ENCODE peak calls at places on chromosomes 2 and 18, in nine cellular contexts. B, F, I, T, L, P, Y, J and W are unnamed samples.

GRCh38 chr2:30649278-30649677 is 158.0 kb downstream of the CAPN13 start:
- DNase-seq in B (no peak), F (no peak), I (no peak), T (no peak), L (no peak), P (no peak), Y (no peak), J (no peak), W (no peak)

GRCh38 chr18:46832856-46833255 is 76.0 kb upstream of the ST8SIA5 start:
- DNase-seq in B (no peak), F (no peak), I (no peak), T (no peak), L (no peak), P (peak), Y (no peak), J (peak), W (no peak)

GRCh38 chr2:107731435-107731834 is 95.3 kb upstream of the RGPD4 start:
- DNase-seq in B (no peak), F (no peak), I (no peak), T (no peak), L (no peak), P (no peak), Y (no peak), J (no peak), W (no peak)

GRCh38 chr2:236538242-236538641 is 31.4 kb upstream of the ACKR3 start:
- DNase-seq in B (no peak), F (no peak), I (no peak), T (no peak), L (no peak), P (no peak), Y (no peak), J (no peak), W (no peak)

GRCh38 chr2:25309402-25309801 is 32.3 kb downstream of the DNMT3A start:
- DNase-seq in B (peak), F (no peak), I (no peak), T (peak), L (no peak), P (peak), Y (peak), J (peak), W (no peak)

GRCh38 chr2:168025487-168026203 is 221.8 kb downstream of the STK39 start:
- DNase-seq in B (no peak), F (no peak), I (no peak), T (no peak), L (no peak), P (no peak), Y (no peak), J (peak), W (no peak)

GRCh38 chr18:74183110-74183509 is 34.8 kb downstream of the TIMM21 start:
- DNase-seq in B (no peak), F (no peak), I (no peak), T (no peak), L (no peak), P (no peak), Y (no peak), J (no peak), W (no peak)

GRCh38 chr2:85156141-85156540 is 22.9 kb downstream of the TCF7L1 start:
- DNase-seq in B (no peak), F (no peak), I (no peak), T (no peak), L (no peak), P (peak), Y (no peak), J (no peak), W (no peak)

GRCh38 chr2:143160732-143161707 is 31.8 kb downstream of the ARHGAP15 start:
- DNase-seq in B (no peak), F (no peak), I (no peak), T (no peak), L (no peak), P (no peak), Y (no peak), J (no peak), W (no peak)

GRCh38 chr2:143158500-143159262 is 29.5 kb downstream of the ARHGAP15 start:
- DNase-seq in B (no peak), F (no peak), I (no peak), T (no peak), L (no peak), P (no peak), Y (peak), J (no peak), W (no peak)

GRCh38 chr2:143158098-143158497 is 28.9 kb downstream of the ARHGAP15 start:
- DNase-seq in B (no peak), F (no peak), I (no peak), T (no peak), L (no peak), P (peak), Y (no peak), J (no peak), W (no peak)

GRCh38 chr2:143152652-143153051 is 23.4 kb downstream of the ARHGAP15 start:
- DNase-seq in B (no peak), F (no peak), I (no peak), T (no peak), L (no peak), P (no peak), Y (no peak), J (no peak), W (no peak)

GRCh38 chr2:143157001-143157798 is 28.0 kb downstream of the ARHGAP15 start:
- DNase-seq in B (no peak), F (no peak), I (no peak), T (no peak), L (no peak), P (no peak), Y (no peak), J (no peak), W (no peak)
- H3K4me3 ChIP-seq in B (no peak), F (no peak), I (no peak), T (no peak), L (no peak), P (no peak), Y (no peak), J (no peak), W (no peak)

DNA sequence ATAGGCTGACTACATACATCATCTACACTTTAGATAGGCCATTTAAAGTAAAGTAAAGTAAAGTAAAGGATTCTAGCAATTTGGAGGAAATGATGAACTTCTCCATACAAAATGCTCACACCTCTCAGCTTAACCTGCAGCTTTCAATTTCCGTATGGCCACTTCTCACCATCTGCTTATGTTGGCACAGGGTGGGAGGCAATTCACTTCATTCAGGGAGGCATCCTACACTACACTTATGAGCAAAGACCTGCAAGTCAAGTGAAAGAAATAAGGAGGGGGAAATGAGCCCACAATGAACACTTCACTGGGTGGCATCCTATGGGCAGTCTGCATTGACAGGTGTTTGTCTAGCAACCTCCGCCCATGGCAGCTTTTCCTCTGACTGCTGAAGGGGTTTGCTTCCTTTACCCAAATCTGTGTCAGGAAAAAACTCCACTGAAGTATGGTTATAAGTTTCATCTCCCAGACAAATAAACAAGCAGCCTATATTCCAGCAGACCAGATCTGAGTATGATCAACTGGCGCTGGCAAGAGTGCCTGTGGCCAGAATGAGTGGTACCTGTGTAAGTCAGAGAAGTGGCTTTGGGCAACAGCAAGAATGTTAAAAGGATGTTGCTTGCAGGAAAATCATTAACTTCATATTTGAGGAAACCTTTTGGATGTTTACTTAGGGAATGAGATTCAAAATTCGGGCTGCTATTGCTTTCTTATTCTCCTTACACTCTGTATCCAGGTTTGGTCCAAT is 449.1 kb downstream of the TGIF1 start:
- DNase-seq in B (no peak), F (no peak), I (no peak), T (no peak), L (no peak), P (no peak), Y (no peak), J (no peak), W (no peak)
- H3K4me3 ChIP-seq in B (no peak), F (no peak), I (no peak), T (no peak), L (no peak), P (no peak), Y (no peak), J (no peak), W (no peak)

DNA sequence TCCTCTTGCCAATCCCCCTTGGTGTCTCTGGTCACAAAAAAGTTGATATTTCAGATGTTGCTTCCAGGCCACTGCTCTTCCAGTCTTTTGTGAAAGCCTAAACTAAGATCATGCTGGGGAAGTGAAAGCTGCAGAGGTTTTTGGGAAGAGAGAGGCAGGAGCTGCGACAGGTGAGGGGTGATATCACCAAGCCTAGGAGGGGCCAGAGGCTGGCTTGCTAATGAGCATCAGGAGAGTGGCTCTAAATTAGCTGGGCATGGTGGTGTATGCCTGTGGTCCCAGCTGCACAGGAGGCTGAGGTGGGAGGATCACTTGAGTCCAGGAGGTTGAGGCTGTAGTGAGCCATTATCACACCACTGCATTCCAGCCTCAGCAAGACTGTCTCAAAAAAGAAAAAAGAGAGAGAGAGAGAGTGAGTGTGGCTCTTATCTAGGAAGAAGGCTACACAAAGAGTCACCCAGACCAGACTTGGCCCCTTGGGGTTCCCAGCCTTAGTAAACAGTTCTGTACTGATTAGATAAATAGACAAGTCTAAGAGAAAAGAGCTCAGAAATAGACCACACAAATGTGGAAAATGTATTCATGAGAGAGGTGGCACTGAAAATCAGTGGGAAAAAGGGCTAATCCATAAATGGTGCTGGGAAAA is 14.6 kb upstream of the CDK5R2 start:
- DNase-seq in B (no peak), F (no peak), I (no peak), T (no peak), L (no peak), P (no peak), Y (no peak), J (no peak), W (no peak)
- H3K4me3 ChIP-seq in B (no peak), F (no peak), I (no peak), T (no peak), L (no peak), P (no peak), Y (no peak), J (no peak), W (no peak)

DNA sequence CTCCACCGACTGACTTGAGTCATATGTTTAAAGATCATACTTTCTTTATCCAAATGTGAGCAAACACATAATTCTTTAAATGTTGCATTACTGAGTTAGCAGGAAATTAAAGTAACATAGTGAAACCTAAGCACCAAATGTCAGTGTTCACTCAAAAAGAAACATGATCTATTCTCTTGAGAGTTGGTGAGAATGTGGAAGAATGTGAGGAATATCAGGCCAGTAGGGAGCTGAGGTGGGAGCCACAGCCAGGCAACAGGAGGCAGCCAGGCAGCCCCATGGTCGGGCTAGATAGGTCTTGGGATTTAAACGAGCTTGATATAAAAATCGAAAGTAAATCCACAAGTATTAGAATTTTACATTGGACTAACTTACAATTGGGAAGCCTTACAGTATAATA is 198.1 kb upstream of the SH3BP4 start:
- DNase-seq in B (no peak), F (no peak), I (no peak), T (no peak), L (no peak), P (peak), Y (no peak), J (no peak), W (no peak)
- H3K4me3 ChIP-seq in B (no peak), F (no peak), I (no peak), T (no peak), L (no peak), P (peak), Y (no peak), J (no peak), W (no peak)

DNA sequence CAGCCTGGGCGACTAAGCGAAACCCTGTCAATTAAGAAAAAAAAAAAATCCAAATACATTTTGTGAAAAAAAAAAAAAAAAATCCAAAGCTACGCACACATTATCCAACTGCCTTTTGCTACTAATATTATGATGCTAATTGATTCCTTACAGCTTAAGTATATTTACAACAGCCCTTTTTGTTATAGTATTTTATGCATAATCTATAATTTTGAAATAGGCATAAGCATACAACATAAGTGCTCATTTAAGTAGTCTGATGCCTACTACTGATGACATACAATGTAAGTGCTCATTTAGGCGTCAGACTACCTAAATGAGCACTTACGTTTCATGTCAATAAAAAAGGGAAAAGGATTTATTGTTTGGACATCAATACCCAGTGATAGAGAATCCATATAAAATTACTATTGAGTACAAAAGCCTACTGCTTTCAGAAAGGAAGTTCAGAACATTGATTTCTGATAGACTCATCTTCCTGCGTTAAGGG is 755 bp upstream of the RNF149 start:
- DNase-seq in B (no peak), F (no peak), I (no peak), T (no peak), L (no peak), P (no peak), Y (no peak), J (no peak), W (no peak)
- H3K4me3 ChIP-seq in B (peak), F (peak), I (peak), T (peak), L (peak), P (no peak), Y (peak), J (no peak), W (peak)

GRCh38 chr2:37638973-37639372 is 32.5 kb downstream of the CDC42EP3 start:
- DNase-seq in B (no peak), F (no peak), I (no peak), T (no peak), L (no peak), P (no peak), Y (no peak), J (no peak), W (no peak)

GRCh38 chr2:37639631-37640030 is 31.8 kb downstream of the CDC42EP3 start:
- DNase-seq in B (no peak), F (no peak), I (no peak), T (no peak), L (no peak), P (no peak), Y (no peak), J (no peak), W (no peak)

GRCh38 chr2:37643102-37644078 is 28.1 kb downstream of the CDC42EP3 start:
- DNase-seq in B (no peak), F (no peak), I (no peak), T (no peak), L (no peak), P (no peak), Y (no peak), J (no peak), W (no peak)

GRCh38 chr2:37644191-37644590 is 27.3 kb downstream of the CDC42EP3 start:
- DNase-seq in B (no peak), F (no peak), I (no peak), T (no peak), L (no peak), P (no peak), Y (no peak), J (no peak), W (no peak)

GRCh38 chr2:37641582-37642111 is 29.8 kb downstream of the CDC42EP3 start:
- DNase-seq in B (no peak), F (no peak), I (no peak), T (no peak), L (no peak), P (peak), Y (no peak), J (no peak), W (no peak)
- H3K4me3 ChIP-seq in B (no peak), F (no peak), I (no peak), T (no peak), L (no peak), P (no peak), Y (no peak), J (no peak), W (no peak)

GRCh38 chr2:99984781-99985525 is 157.4 kb downstream of the AFF3 start:
- DNase-seq in B (no peak), F (no peak), I (no peak), T (no peak), L (no peak), P (peak), Y (no peak), J (no peak), W (no peak)

GRCh38 chr2:99988567-99988966 is 153.8 kb downstream of the AFF3 start:
- DNase-seq in B (no peak), F (no peak), I (no peak), T (no peak), L (no peak), P (peak), Y (no peak), J (no peak), W (no peak)

GRCh38 chr2:99989905-99990304 is 152.5 kb downstream of the AFF3 start:
- DNase-seq in B (no peak), F (no peak), I (no peak), T (no peak), L (no peak), P (no peak), Y (no peak), J (no peak), W (no peak)
- H3K4me3 ChIP-seq in B (no peak), F (no peak), I (no peak), T (no peak), L (no peak), P (no peak), Y (no peak), J (no peak), W (no peak)